ENCODE peak calls at places on chromosome 7, in eight cellular contexts. N is Kasumi-1; F is fibroblast of mammary gland; D is hepatocyte; M is ovary; S is GM12892; E is CD8-positive, alpha-beta memory T cell; J is head of caudate nucleus. K is an unnamed sample.

GRCh38 chr7:14233026-14233897 is 243.8 kb upstream of the ETV1 start:
- DNase-seq in N (no peak), D (peak; percentile 30), E (no peak), J (no peak), M (no peak), F (peak; percentile 40), S (no peak), K (no peak)

GRCh38 chr7:141754939-141755338 is 9.0 kb upstream of the TAS2R3 start:
- DNase-seq in J (no peak), D (peak; percentile 11), F (peak; percentile 36), S (no peak), M (no peak), E (peak; percentile 14), N (peak; percentile 62), K (no peak)

GRCh38 chr7:139767561-139767982 is 10.2 kb downstream of the HIPK2 start:
- DNase-seq in F (peak; percentile 38), J (no peak), E (peak; percentile 54), S (peak; percentile 36), D (no peak), N (peak; percentile 71), M (no peak), K (no peak)

GRCh38 chr7:108415821-108416536 is 40.3 kb downstream of the NRCAM start:
- DNase-seq in S (no peak), J (peak; percentile 20), E (peak; percentile 40), D (no peak), N (peak; percentile 75), M (no peak), F (peak; percentile 81), K (no peak)

GRCh38 chr7:26265061-26265460 is 26.6 kb upstream of the SNX10 start:
- DNase-seq in N (no peak), S (no peak), M (no peak), J (no peak), E (no peak), F (peak; percentile 78), D (no peak), K (no peak)

GRCh38 chr7:74203157-74203556 is 6.6 kb upstream of the LAT2 start:
- DNase-seq in S (no peak), E (no peak), N (peak; percentile 80), F (peak; percentile 54), J (no peak), M (no peak), D (peak; percentile 56), K (no peak)

GRCh38 chr7:107938448-107939250 is 47.7 kb downstream of the DLD start:
- DNase-seq in D (no peak), N (no peak), J (no peak), M (peak; percentile 69), S (no peak), F (peak; percentile 49), E (no peak), K (no peak)

GRCh38 chr7:107232568-107233090 is 63.8 kb downstream of the HBP1 start:
- DNase-seq in D (no peak), M (no peak), N (no peak), J (no peak), F (peak; percentile 66), S (no peak), E (no peak), K (no peak)

GRCh38 chr7:159193543-159193942 is 48.9 kb upstream of the VIPR2 start:
- DNase-seq in S (no peak), M (no peak), F (no peak), J (no peak), E (no peak), N (no peak), D (no peak), K (no peak)

GRCh38 chr7:93435791-93436190 is 138.7 kb downstream of the CALCR start:
- DNase-seq in E (no peak), S (no peak), F (no peak), J (no peak), N (no peak), D (no peak), M (no peak), K (no peak)

GRCh38 chr7:19111474-19112143 is 5.8 kb downstream of the TWIST1 start:
- DNase-seq in S (no peak), E (no peak), N (no peak), F (peak; percentile 53), M (no peak), J (no peak), D (no peak), K (no peak)

GRCh38 chr7:111521660-111522059 is 40.6 kb downstream of the IMMP2L start:
- DNase-seq in D (no peak), J (no peak), S (no peak), E (no peak), M (no peak), N (no peak), F (no peak), K (no peak)

GRCh38 chr7:120554960-120555571 is 282.1 kb downstream of the KCND2 start:
- DNase-seq in J (peak; percentile 18), M (peak; percentile 42), F (peak; percentile 76), S (no peak), E (no peak), D (peak; percentile 80), N (peak; percentile 79), K (no peak)

GRCh38 chr7:111772716-111773115 is 210.4 kb upstream of the IMMP2L start:
- DNase-seq in E (no peak), M (no peak), F (no peak), D (no peak), S (no peak), J (no peak), N (no peak), K (no peak)

GRCh38 chr7:35418716-35419425 is 165.0 kb upstream of the TBX20 start:
- DNase-seq in J (no peak), D (no peak), F (no peak), M (no peak), N (no peak), E (no peak), S (no peak), K (no peak)

K was measured in effector CD8-positive, alpha-beta T cell.